ENCODE peak calls at places on chromosomes 2 and 18, in six cellular contexts. One of them, this sample, is unnamed.
A peak's percentile ranks its signal among the peaks of the same experiment; 100 is the strongest.

GRCh38 chr2:15119722-15120175 is 441.4 kb downstream of the NBAS start:
- DNase-seq in astrocyte of the spinal cord: no peak
- DNase-seq in RWPE2: no peak
- DNase-seq in AG04450: no peak
- DNase-seq in CD4-positive, alpha-beta T cell: no peak
- DNase-seq in tibial artery: no peak
- DNase-seq in this sample: no peak

GRCh38 chr2:50831666-50832065 is 200.3 kb downstream of the NRXN1 start:
- DNase-seq in CD4-positive, alpha-beta T cell: no peak
- DNase-seq in AG04450: no peak
- DNase-seq in tibial artery: no peak
- DNase-seq in RWPE2: no peak
- DNase-seq in astrocyte of the spinal cord: no peak
- DNase-seq in this sample: no peak

GRCh38 chr2:1627628-1628371 is 116.5 kb downstream of the PXDN start:
- DNase-seq in CD4-positive, alpha-beta T cell: no peak
- DNase-seq in AG04450: no peak
- DNase-seq in tibial artery: no peak
- DNase-seq in RWPE2: no peak
- DNase-seq in astrocyte of the spinal cord: no peak
- DNase-seq in this sample: no peak

GRCh38 chr2:177264539-177265385 is at the start of gene NFE2L2:
- DNase-seq in RWPE2: peak; percentile 83
- DNase-seq in astrocyte of the spinal cord: peak; percentile 94
- DNase-seq in AG04450: peak; percentile 83
- DNase-seq in CD4-positive, alpha-beta T cell: peak; percentile 88
- DNase-seq in tibial artery: peak; percentile 89
- DNase-seq in this sample: peak; percentile 97

GRCh38 chr18:77133920-77134496 is 1.4 kb upstream of the MBP start:
- DNase-seq in astrocyte of the spinal cord: no peak
- DNase-seq in tibial artery: peak; percentile 71
- DNase-seq in RWPE2: no peak
- DNase-seq in CD4-positive, alpha-beta T cell: no peak
- DNase-seq in AG04450: no peak
- DNase-seq in this sample: no peak

GRCh38 chr2:181145645-181146044 is 165.2 kb downstream of the UBE2E3 start:
- DNase-seq in RWPE2: no peak
- DNase-seq in astrocyte of the spinal cord: no peak
- DNase-seq in AG04450: no peak
- DNase-seq in tibial artery: no peak
- DNase-seq in CD4-positive, alpha-beta T cell: no peak
- DNase-seq in this sample: no peak

GRCh38 chr2:173355132-173355865 is 627 bp downstream of the CDCA7 start:
- DNase-seq in AG04450: peak; percentile 24
- DNase-seq in tibial artery: no peak
- DNase-seq in CD4-positive, alpha-beta T cell: no peak
- DNase-seq in astrocyte of the spinal cord: peak; percentile 63
- DNase-seq in RWPE2: peak; percentile 69
- DNase-seq in this sample: peak; percentile 66

GRCh38 chr2:47086054-47086471 is 69.0 kb downstream of the STPG4 start:
- DNase-seq in tibial artery: no peak
- DNase-seq in RWPE2: no peak
- DNase-seq in CD4-positive, alpha-beta T cell: peak; percentile 14
- DNase-seq in AG04450: no peak
- DNase-seq in astrocyte of the spinal cord: no peak
- DNase-seq in this sample: no peak

GRCh38 chr2:226418521-226418920 is 381.1 kb downstream of the IRS1 start:
- DNase-seq in CD4-positive, alpha-beta T cell: no peak
- DNase-seq in AG04450: no peak
- DNase-seq in RWPE2: no peak
- DNase-seq in astrocyte of the spinal cord: no peak
- DNase-seq in tibial artery: no peak
- DNase-seq in this sample: no peak

GRCh38 chr2:194883711-194884110 is 773.3 kb upstream of the SLC39A10 start:
- DNase-seq in AG04450: no peak
- DNase-seq in astrocyte of the spinal cord: no peak
- DNase-seq in CD4-positive, alpha-beta T cell: no peak
- DNase-seq in RWPE2: no peak
- DNase-seq in tibial artery: no peak
- DNase-seq in this sample: no peak

GRCh38 chr18:10579079-10579867 is 53.4 kb downstream of the NAPG start:
- DNase-seq in CD4-positive, alpha-beta T cell: no peak
- DNase-seq in RWPE2: no peak
- DNase-seq in tibial artery: no peak
- DNase-seq in astrocyte of the spinal cord: peak; percentile 16
- DNase-seq in AG04450: peak; percentile 27
- DNase-seq in this sample: no peak

GRCh38 chr2:68319397-68320117 is at the start of gene CNRIP1:
- DNase-seq in tibial artery: peak; percentile 81
- DNase-seq in astrocyte of the spinal cord: peak; percentile 83
- DNase-seq in AG04450: peak; percentile 48
- DNase-seq in RWPE2: peak; percentile 50
- DNase-seq in CD4-positive, alpha-beta T cell: no peak
- DNase-seq in this sample: peak; percentile 42

GRCh38 chr18:79576686-79577351 is 102.8 kb upstream of the CTDP1 start:
- DNase-seq in tibial artery: no peak
- DNase-seq in AG04450: no peak
- DNase-seq in astrocyte of the spinal cord: peak; percentile 49
- DNase-seq in RWPE2: no peak
- DNase-seq in CD4-positive, alpha-beta T cell: no peak
- DNase-seq in this sample: no peak

GRCh38 chr2:84807063-84807485 is 73.8 kb downstream of the TRABD2A start:
- DNase-seq in astrocyte of the spinal cord: peak; percentile 98
- DNase-seq in CD4-positive, alpha-beta T cell: no peak
- DNase-seq in AG04450: peak; percentile 97
- DNase-seq in tibial artery: peak; percentile 34
- DNase-seq in RWPE2: no peak
- DNase-seq in this sample: no peak

GRCh38 chr2:188598551-188598950 is 306.9 kb downstream of the GULP1 start:
- DNase-seq in astrocyte of the spinal cord: peak; percentile 79
- DNase-seq in AG04450: no peak
- DNase-seq in RWPE2: no peak
- DNase-seq in CD4-positive, alpha-beta T cell: no peak
- DNase-seq in tibial artery: peak; percentile 26
- DNase-seq in this sample: no peak
- TF ChIP-seq CTCF in astrocyte of the spinal cord: no peak
- TF ChIP-seq CTCF in AG04450: no peak
- TF ChIP-seq CTCF in RWPE2: no peak
- TF ChIP-seq CTCF in CD4-positive, alpha-beta T cell: no peak
- TF ChIP-seq CTCF in tibial artery: no peak
- TF ChIP-seq CTCF in this sample: no peak

DNA sequence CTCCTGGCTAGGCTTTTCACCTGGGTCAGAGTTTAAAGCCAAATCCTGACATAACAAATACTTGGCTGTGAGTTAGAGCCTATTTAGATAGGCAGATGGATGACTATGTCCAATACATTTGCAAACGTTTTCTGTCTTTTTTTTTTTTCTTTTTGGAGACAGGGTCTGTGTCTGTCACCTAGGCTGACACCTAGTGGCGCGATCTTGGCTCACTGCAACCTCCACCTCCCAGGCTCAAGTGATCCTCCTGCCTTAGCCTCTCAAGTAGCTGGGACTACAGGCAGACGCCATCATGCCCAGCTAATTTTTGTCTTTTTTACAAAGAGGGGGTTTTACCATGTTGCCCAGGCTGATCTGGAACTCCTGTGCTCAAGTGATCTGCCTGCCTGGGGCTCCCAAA is 124.8 kb downstream of the DYM start:
- DNase-seq in AG04450: no peak
- DNase-seq in CD4-positive, alpha-beta T cell: no peak
- DNase-seq in tibial artery: no peak
- DNase-seq in astrocyte of the spinal cord: no peak
- DNase-seq in RWPE2: no peak
- DNase-seq in this sample: no peak
- TF ChIP-seq CTCF in AG04450: no peak
- TF ChIP-seq CTCF in CD4-positive, alpha-beta T cell: peak; percentile 17
- TF ChIP-seq CTCF in tibial artery: no peak
- TF ChIP-seq CTCF in astrocyte of the spinal cord: no peak
- TF ChIP-seq CTCF in RWPE2: peak; percentile 29
- TF ChIP-seq CTCF in this sample: peak; percentile 24

DNA sequence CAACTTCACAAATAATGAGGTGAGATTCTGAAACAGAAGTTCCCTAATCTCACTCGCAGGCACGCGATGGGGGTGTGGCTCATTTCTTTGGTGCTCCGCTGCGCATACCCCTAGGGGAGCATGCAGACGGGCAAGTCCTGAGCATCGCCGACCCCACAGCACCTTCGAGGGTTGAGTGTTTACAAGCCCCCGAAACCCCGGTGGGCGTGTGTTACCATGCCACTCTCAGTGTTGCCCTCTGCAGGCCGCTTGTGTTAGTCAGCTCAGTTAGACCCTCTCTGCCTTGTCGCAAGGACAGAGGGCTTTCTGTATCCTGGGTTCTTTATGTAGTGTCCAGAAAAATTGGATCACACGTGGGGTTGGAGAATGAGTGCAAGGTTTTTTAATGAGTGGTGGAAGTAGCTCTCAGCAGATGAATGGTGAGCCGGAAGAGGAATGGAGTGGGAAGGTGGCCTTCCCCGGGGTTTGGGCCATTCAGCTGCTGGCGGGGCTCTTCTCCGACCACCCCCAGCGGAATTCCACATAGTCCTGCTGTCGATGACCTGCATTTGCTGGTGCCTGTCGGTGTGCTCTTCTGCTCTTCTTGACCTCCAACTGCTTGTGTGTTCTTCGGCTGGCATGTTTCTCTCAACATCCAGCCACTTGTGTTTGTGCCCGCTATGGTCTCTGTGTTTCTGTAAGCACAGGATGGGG is 191.3 kb downstream of the RPRM start:
- DNase-seq in astrocyte of the spinal cord: no peak
- DNase-seq in RWPE2: no peak
- DNase-seq in tibial artery: no peak
- DNase-seq in AG04450: no peak
- DNase-seq in CD4-positive, alpha-beta T cell: no peak
- DNase-seq in this sample: no peak
- TF ChIP-seq CTCF in astrocyte of the spinal cord: peak; percentile 48
- TF ChIP-seq CTCF in RWPE2: no peak
- TF ChIP-seq CTCF in tibial artery: no peak
- TF ChIP-seq CTCF in AG04450: no peak
- TF ChIP-seq CTCF in CD4-positive, alpha-beta T cell: no peak
- TF ChIP-seq CTCF in this sample: peak; percentile 41

GRCh38 chr2:165224941-165225340 is 14.3 kb upstream of the SCN2A start:
- DNase-seq in astrocyte of the spinal cord: no peak
- DNase-seq in RWPE2: no peak
- DNase-seq in CD4-positive, alpha-beta T cell: no peak
- DNase-seq in AG04450: no peak
- DNase-seq in tibial artery: no peak
- DNase-seq in this sample: no peak
- TF ChIP-seq CTCF in astrocyte of the spinal cord: no peak
- TF ChIP-seq CTCF in RWPE2: no peak
- TF ChIP-seq CTCF in CD4-positive, alpha-beta T cell: no peak
- TF ChIP-seq CTCF in AG04450: no peak
- TF ChIP-seq CTCF in tibial artery: no peak
- TF ChIP-seq CTCF in this sample: no peak

GRCh38 chr2:238284802-238285515 is 3.5 kb downstream of the PER2 start:
- DNase-seq in CD4-positive, alpha-beta T cell: no peak
- DNase-seq in RWPE2: no peak
- DNase-seq in AG04450: no peak
- DNase-seq in tibial artery: no peak
- DNase-seq in astrocyte of the spinal cord: no peak
- DNase-seq in this sample: no peak

GRCh38 chr2:238286987-238287386 is 1.4 kb downstream of the PER2 start:
- DNase-seq in RWPE2: no peak
- DNase-seq in astrocyte of the spinal cord: peak; percentile 10
- DNase-seq in CD4-positive, alpha-beta T cell: no peak
- DNase-seq in AG04450: no peak
- DNase-seq in tibial artery: no peak
- DNase-seq in this sample: no peak

GRCh38 chr2:238285653-238286082 is 2.7 kb downstream of the PER2 start:
- DNase-seq in astrocyte of the spinal cord: peak; percentile 96
- DNase-seq in tibial artery: peak; percentile 96
- DNase-seq in AG04450: peak; percentile 85
- DNase-seq in CD4-positive, alpha-beta T cell: no peak
- DNase-seq in RWPE2: peak; percentile 90
- DNase-seq in this sample: no peak

GRCh38 chr2:238286551-238286950 is 1.9 kb downstream of the PER2 start:
- DNase-seq in tibial artery: peak; percentile 79
- DNase-seq in astrocyte of the spinal cord: peak; percentile 88
- DNase-seq in CD4-positive, alpha-beta T cell: no peak
- DNase-seq in AG04450: peak; percentile 62
- DNase-seq in RWPE2: no peak
- DNase-seq in this sample: no peak

DNA sequence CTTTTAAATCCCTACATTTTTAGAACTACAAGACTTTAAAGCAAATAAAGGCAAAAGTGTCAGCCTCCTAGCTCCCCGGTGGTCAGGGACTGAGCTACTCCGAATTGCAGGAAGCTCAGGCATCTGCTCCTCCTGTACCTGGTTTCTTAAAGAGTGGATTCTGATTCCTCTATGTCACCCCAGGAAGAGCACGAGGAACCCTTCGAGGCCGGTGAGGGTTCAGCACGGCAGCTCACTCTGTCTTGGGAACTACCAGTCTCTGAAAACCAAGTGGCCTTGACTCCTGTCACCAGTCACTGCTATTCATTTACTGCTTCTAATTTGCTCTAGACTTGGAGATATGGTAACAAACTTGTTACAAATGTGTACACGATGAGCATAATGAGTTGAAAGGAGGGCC is 2.3 kb downstream of the PER2 start:
- DNase-seq in AG04450: no peak
- DNase-seq in RWPE2: no peak
- DNase-seq in tibial artery: no peak
- DNase-seq in astrocyte of the spinal cord: no peak
- DNase-seq in CD4-positive, alpha-beta T cell: no peak
- DNase-seq in this sample: no peak
- TF ChIP-seq CTCF in AG04450: no peak
- TF ChIP-seq CTCF in RWPE2: no peak
- TF ChIP-seq CTCF in tibial artery: no peak
- TF ChIP-seq CTCF in astrocyte of the spinal cord: no peak
- TF ChIP-seq CTCF in CD4-positive, alpha-beta T cell: no peak
- TF ChIP-seq CTCF in this sample: no peak

GRCh38 chr2:240981871-240982800 is 16.3 kb upstream of the SNED1 start:
- DNase-seq in tibial artery: peak; percentile 16
- DNase-seq in astrocyte of the spinal cord: no peak
- DNase-seq in CD4-positive, alpha-beta T cell: no peak
- DNase-seq in AG04450: no peak
- DNase-seq in RWPE2: peak; percentile 50
- DNase-seq in this sample: no peak
- TF ChIP-seq CTCF in tibial artery: no peak
- TF ChIP-seq CTCF in astrocyte of the spinal cord: no peak
- TF ChIP-seq CTCF in CD4-positive, alpha-beta T cell: no peak
- TF ChIP-seq CTCF in AG04450: no peak
- TF ChIP-seq CTCF in RWPE2: no peak
- TF ChIP-seq CTCF in this sample: no peak

GRCh38 chr18:36187826-36188721 is 777 bp downstream of the MOCOS start:
- DNase-seq in tibial artery: no peak
- DNase-seq in astrocyte of the spinal cord: no peak
- DNase-seq in RWPE2: no peak
- DNase-seq in CD4-positive, alpha-beta T cell: no peak
- DNase-seq in AG04450: no peak
- DNase-seq in this sample: no peak
- TF ChIP-seq CTCF in tibial artery: no peak
- TF ChIP-seq CTCF in astrocyte of the spinal cord: no peak
- TF ChIP-seq CTCF in RWPE2: no peak
- TF ChIP-seq CTCF in CD4-positive, alpha-beta T cell: no peak
- TF ChIP-seq CTCF in AG04450: no peak
- TF ChIP-seq CTCF in this sample: no peak